ENCODE peak calls at places on chromosomes 6 and 20, in seven cellular contexts. H is stimulated activated CD4-positive, alpha-beta T cell treated with anti-CD3 and anti-CD28 coated beads, Interleukin-4, amount 100 ng/mL, for 1 hour; W is hepatocyte; T is CD8-positive, alpha-beta memory T cell; B is HT1080; P is MV-4-11; J is NCI-H1092 treated with DMSO at 0.1 percent for 48 hours. V is an unnamed sample.
A peak's percentile ranks its signal among the peaks of the same experiment; 100 is the strongest.

GRCh38 chr6:11263185-11263817 is 30.8 kb upstream of the NEDD9 start:
- DNase-seq in H (no peak), W (peak; percentile 65), T (no peak), B (peak; percentile 66), P (peak; percentile 3), J (no peak), V (no peak)

GRCh38 chr20:64048402-64049044 is 916 bp downstream of the SOX18 start:
- DNase-seq in H (no peak), W (no peak), T (no peak), B (no peak), P (no peak), J (no peak), V (no peak)

GRCh38 chr20:62627901-62628612 is 14.2 kb upstream of the SLCO4A1 start:
- DNase-seq in H (no peak), W (no peak), T (no peak), B (peak; percentile 47), P (no peak), J (no peak), V (no peak)

GRCh38 chr20:38245753-38246152 is 14.8 kb downstream of the KIAA1755 start:
- DNase-seq in H (no peak), W (no peak), T (no peak), B (no peak), P (no peak), J (no peak), V (no peak)

GRCh38 chr6:161963181-161963580 is 689.3 kb upstream of the AGPAT4 start:
- DNase-seq in H (no peak), W (no peak), T (no peak), B (no peak), P (no peak), J (no peak), V (no peak)

GRCh38 chr6:41638801-41639555 is 710 bp downstream of the MDFI start:
- DNase-seq in H (no peak), W (peak; percentile 81), T (no peak), B (no peak), P (no peak), J (no peak), V (no peak)

GRCh38 chr20:1287787-1288569 is 21.9 kb downstream of the SNPH start:
- DNase-seq in H (no peak), W (no peak), T (no peak), B (no peak), P (no peak), J (no peak), V (no peak)

GRCh38 chr20:3924304-3925112 is 35.3 kb downstream of the PANK2 start:
- DNase-seq in H (no peak), W (no peak), T (no peak), B (no peak), P (peak; percentile 69), J (no peak), V (no peak)

V was measured in NCI-H2227 treated with DMSO at 0.1 percent for 48 hours.